ENCODE peak calls at places on chromosomes 3 and 15, in four cellular contexts. C, W, L and I are unnamed samples. For H3K27me3, the result is how much of the 10 kb centered on the place peaks cover.

GRCh38 chr3:193835414-193835813 is 242.4 kb downstream of the OPA1 start:
- DNase-seq in C (no peak), W (no peak), L (no peak), I (no peak)

GRCh38 chr3:98563661-98564281 is 29.6 kb downstream of the CPOX start:
- DNase-seq in C (peak), W (no peak), L (no peak), I (peak)

GRCh38 chr15:69400850-69401249 is 13.3 kb upstream of the KIF23 start:
- DNase-seq in C (no peak), W (no peak), L (no peak), I (no peak)

GRCh38 chr3:115646027-115646690 is 22.8 kb downstream of the GAP43 start:
- DNase-seq in C (no peak), W (no peak), L (no peak), I (no peak)

GRCh38 chr15:80093854-80094418 is 34.5 kb downstream of the ZFAND6 start:
- DNase-seq in C (peak), W (peak), L (peak), I (no peak)

GRCh38 chr3:119817071-119817470 is 35.2 kb downstream of the NR1I2 start:
- DNase-seq in C (peak), W (no peak), L (no peak), I (no peak)

GRCh38 chr15:27082526-27082925 is 111.5 kb downstream of the GABRG3 start:
- DNase-seq in C (no peak), W (no peak), L (no peak), I (no peak)

GRCh38 chr3:124700880-124701684 is 29.2 kb upstream of the UMPS start:
- DNase-seq in C (no peak), W (no peak), L (peak), I (no peak)

GRCh38 chr3:100368421-100368820 is 32.5 kb downstream of the TOMM70 start:
- DNase-seq in C (no peak), W (no peak), L (no peak), I (no peak)

GRCh38 chr3:126117786-126118185 is 33.9 kb upstream of the SLC41A3 start:
- DNase-seq in C (no peak), W (no peak), L (no peak), I (no peak)

GRCh38 chr15:34755419-34755773 is 598 bp upstream of the GJD2 start:
- DNase-seq in C (no peak), W (no peak), L (no peak), I (no peak)

GRCh38 chr3:126028096-126028495 is 55.8 kb downstream of the SLC41A3 start:
- DNase-seq in C (no peak), W (no peak), L (no peak), I (no peak)

GRCh38 chr3:123493912-123494311 is 45.0 kb upstream of the ADCY5 start:
- DNase-seq in C (no peak), W (no peak), L (no peak), I (no peak)

GRCh38 chr15:88042047-88042446 is 214.5 kb downstream of the NTRK3 start:
- DNase-seq in C (no peak), W (no peak), L (no peak), I (no peak)

GRCh38 chr3:188152660-188153497 is 1.1 kb upstream of the LPP start:
- DNase-seq in C (peak), W (peak), L (peak), I (peak)

GRCh38 chr3:46661776-46662766 is 31.4 kb downstream of the ALS2CL start:
- DNase-seq in C (no peak), W (peak), L (peak), I (no peak)

GRCh38 chr15:60179786-60180391 is 175.8 kb downstream of the FOXB1 start:
- DNase-seq in C (peak), W (no peak), L (peak), I (peak)

GRCh38 chr15:100263031-100263430 is 78.7 kb downstream of the ADAMTS17 start:
- DNase-seq in C (no peak), W (no peak), L (no peak), I (no peak)

GRCh38 chr3:185144784-185145183 is 8.1 kb downstream of the C3orf70 start:
- DNase-seq in C (no peak), W (no peak), L (no peak), I (no peak)

GRCh38 chr3:192577271-192577670 is 150.1 kb downstream of the FGF12 start:
- DNase-seq in C (no peak), W (no peak), L (no peak), I (no peak)

GRCh38 chr3:160400048-160400630 is 689 bp downstream of the SMC4 start:
- DNase-seq in C (peak), W (peak), L (peak), I (no peak)

GRCh38 chr3:161275919-161276318 is 54.8 kb downstream of the NMD3 start:
- DNase-seq in C (peak), W (no peak), L (no peak), I (no peak)

GRCh38 chr3:134486577-134487041 is 752 bp downstream of the CEP63 start:
- DNase-seq in C (no peak), W (no peak), L (no peak), I (peak)

GRCh38 chr3:111589303-111590095 is 5.6 kb downstream of the ZBED2 start:
- DNase-seq in C (peak), W (no peak), L (no peak), I (no peak)

GRCh38 chr15:70442616-70443321 is 320.6 kb downstream of the UACA start:
- DNase-seq in C (peak), W (no peak), L (no peak), I (no peak)

GRCh38 chr15:101024709-101025108 is 105.6 kb downstream of the LRRK1 start:
- DNase-seq in C (no peak), W (no peak), L (no peak), I (no peak)

GRCh38 chr15:73326157-73326556 is 42.6 kb downstream of the HCN4 start:
- DNase-seq in C (no peak), W (no peak), L (no peak), I (no peak)

GRCh38 chr3:183895774-183896173 is 11.1 kb upstream of the PARL start:
- DNase-seq in C (no peak), W (no peak), L (no peak), I (no peak)

GRCh38 chr3:79167651-79168416 is 600.0 kb downstream of the ROBO1 start:
- DNase-seq in C (peak), W (no peak), L (no peak), I (no peak)

GRCh38 chr15:45088801-45089711 is 24.9 kb downstream of the DUOX2 start:
- DNase-seq in C (no peak), W (no peak), L (no peak), I (no peak)

GRCh38 chr3:56796202-56796601 is 5.5 kb downstream of the ARHGEF3 start:
- DNase-seq in C (no peak), W (no peak), L (no peak), I (no peak)

GRCh38 chr3:46664971-46665762 is 28.3 kb downstream of the ALS2CL start:
- DNase-seq in C (no peak), W (peak), L (no peak), I (no peak)

GRCh38 chr15:70469651-70470555 is 293.5 kb downstream of the UACA start:
- DNase-seq in C (no peak), W (no peak), L (no peak), I (no peak)

DNA sequence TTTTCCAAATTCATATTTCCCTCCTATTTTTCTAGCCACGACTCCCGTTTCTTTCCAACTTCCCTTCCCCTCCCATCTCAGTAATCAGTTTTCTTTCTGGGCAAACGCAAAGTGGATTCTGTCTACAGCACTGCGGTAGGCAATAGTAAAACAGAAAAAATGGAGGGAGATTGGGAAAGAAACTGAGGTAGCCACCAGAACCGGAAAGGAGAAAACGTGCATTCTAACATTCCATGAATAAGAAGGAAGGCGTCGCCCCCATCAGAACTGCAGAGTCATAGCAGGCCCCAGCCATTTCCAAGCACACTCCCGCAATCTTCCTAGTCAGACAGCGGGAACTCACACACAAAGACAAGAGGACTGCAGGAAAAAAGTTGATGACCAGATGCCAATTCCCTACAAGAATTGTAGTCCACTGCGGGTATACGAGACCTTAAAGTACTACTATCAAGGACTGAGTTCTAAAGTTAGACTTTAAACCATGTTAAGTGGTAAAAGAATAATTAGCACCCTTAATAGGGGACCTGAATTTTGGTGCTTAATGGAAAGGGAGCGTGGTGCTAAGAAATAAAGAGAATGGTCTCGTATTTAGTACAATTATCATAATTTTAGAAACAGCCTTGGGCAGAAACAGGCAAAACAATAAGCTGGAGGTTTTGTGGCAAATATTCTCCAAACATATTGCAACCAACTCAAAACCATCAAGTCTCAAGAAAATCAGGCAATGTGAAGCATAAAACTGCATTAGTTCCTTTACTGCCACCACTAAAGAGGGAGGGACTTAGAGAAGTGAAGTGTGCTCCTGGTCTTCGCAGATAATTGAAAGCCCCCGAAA is 1.4 kb downstream of the PFN2 start:
- DNase-seq in C (peak), W (no peak), L (peak), I (no peak)
- H3K27ac ChIP-seq in C (peak), W (peak), L (peak), I (no peak)

DNA sequence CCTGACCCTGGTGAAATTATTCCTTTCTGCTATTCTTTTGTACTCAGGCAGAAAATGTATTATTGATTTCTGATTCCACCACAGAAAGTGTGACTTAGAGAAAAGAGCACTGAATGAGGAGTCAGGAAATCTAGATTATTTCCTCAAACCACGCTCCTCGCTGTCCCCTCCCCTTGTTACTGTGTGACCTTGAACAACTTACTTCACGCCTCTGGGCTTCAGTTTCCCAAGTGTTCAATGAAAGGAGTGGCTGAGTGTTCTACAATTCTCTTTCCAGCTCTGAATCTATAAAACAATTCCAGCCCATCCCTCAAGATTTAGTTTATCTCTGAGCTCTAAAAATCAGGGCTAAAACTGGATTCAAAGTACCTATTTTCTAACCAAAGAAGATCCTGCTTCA is 3.4 kb downstream of the TNIK start:
- DNase-seq in C (no peak), W (no peak), L (no peak), I (no peak)
- H3K27me3 ChIP-seq in C (under half), W (under half), L (under half), I (under half)

GRCh38 chr3:187020376-187020775 is 90.0 kb downstream of the ST6GAL1 start:
- DNase-seq in C (no peak), W (no peak), L (no peak), I (peak)

GRCh38 chr3:187024561-187025226 is 94.4 kb downstream of the ST6GAL1 start:
- DNase-seq in C (no peak), W (no peak), L (no peak), I (no peak)

GRCh38 chr3:187022403-187023029 is 92.2 kb downstream of the ST6GAL1 start:
- DNase-seq in C (no peak), W (no peak), L (no peak), I (no peak)

GRCh38 chr3:187019542-187020072 is 89.3 kb downstream of the ST6GAL1 start:
- DNase-seq in C (no peak), W (no peak), L (peak), I (no peak)

DNA sequence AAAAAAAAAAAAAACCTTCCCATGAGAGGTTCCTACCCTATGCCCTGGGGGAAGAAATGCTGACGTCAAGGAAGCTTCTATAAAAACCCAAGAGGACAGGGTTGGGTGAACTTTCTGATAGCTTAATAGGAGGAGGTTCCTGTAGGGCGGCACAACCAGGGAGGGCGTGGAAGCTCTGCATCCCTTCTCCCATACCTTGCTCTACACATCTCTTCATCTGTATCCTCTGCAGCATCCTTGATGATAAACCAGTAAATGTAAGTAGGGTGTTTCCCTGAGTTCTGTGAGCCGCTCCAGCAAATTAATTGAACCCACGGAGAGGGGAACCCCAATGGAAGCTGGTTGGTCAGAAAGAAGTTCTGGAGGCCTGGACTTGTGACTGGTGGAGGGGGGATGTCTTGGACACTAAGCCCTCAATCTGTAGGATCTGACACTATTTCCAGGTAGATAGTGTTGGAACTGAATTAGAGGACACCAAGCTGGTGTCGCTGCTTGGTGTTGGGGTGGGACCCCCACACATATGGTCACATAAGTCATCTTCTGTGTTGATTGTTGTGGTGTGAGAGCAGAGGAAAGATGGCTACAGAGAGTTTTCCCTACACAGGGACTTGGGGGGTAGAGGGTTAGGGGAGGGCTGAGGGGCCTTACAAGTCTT is 91.5 kb downstream of the ST6GAL1 start:
- DNase-seq in C (no peak), W (no peak), L (no peak), I (no peak)
- H3K27ac ChIP-seq in C (no peak), W (no peak), L (no peak), I (peak)

GRCh38 chr3:10707984-10708868 is 107.8 kb upstream of the SLC6A11 start:
- DNase-seq in C (no peak), W (no peak), L (peak), I (no peak)
- H3K27me3 ChIP-seq in C (half or more), W (half or more), L (half or more), I (under half)

GRCh38 chr3:107737909-107738308 is 215.1 kb downstream of the BBX start:
- DNase-seq in C (no peak), W (no peak), L (no peak), I (no peak)

GRCh38 chr3:107738486-107739183 is 215.9 kb downstream of the BBX start:
- DNase-seq in C (no peak), W (no peak), L (no peak), I (no peak)

GRCh38 chr3:107745354-107745753 is 222.6 kb downstream of the BBX start:
- DNase-seq in C (no peak), W (no peak), L (no peak), I (no peak)

GRCh38 chr3:107739227-107739626 is 216.5 kb downstream of the BBX start:
- DNase-seq in C (no peak), W (no peak), L (no peak), I (no peak)

GRCh38 chr3:107740992-107741896 is 218.5 kb downstream of the BBX start:
- DNase-seq in C (no peak), W (no peak), L (no peak), I (peak)
- H3K27ac ChIP-seq in C (no peak), W (no peak), L (no peak), I (no peak)

DNA sequence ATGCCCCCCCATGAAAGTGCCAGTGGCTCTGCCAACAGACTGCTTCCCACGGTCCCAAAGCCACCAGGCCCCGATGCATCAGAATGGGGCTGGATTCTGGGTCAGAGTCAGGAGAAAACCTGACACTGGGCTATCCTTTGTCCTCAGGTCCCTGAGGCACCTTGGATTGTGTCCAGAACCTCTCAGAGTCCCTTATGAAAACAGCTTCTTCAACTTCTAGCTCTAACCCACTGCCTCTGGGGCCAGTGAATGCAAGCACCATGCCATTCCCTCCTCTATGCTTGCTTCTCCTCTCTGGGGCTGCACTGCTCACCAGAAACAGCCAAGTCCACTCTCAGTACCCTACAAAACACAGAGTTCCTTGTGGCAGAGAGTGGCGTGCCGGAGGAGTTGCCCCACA is 9.9 kb downstream of the CRABP1 start:
- DNase-seq in C (no peak), W (no peak), L (no peak), I (no peak)
- H3K27me3 ChIP-seq in C (under half), W (under half), L (under half), I (under half)

GRCh38 chr15:77060560-77060959 is 10.3 kb downstream of the TSPAN3 start:
- DNase-seq in C (no peak), W (no peak), L (no peak), I (no peak)
- H3K27ac ChIP-seq in C (no peak), W (no peak), L (no peak), I (no peak)

DNA sequence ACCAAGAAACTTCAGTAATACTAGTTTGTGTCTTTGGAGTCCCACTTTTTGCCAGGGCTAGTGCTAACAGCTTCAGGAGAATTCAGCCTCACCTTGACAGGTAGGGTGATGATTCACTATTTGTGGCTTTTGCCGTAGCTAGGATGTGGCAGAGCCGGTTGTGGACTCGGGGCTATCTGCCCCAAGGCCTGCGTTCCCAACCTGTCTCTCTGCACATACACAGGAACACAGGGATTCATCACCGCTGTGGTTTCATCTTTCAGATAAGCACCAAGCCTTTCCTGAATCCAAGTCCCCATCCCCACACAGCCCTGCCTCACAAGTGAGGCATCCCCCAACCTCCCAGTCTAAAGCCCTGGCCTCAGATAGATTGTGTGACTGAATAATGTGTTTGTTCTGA is 45.2 kb upstream of the POLG start:
- DNase-seq in C (peak), W (no peak), L (peak), I (no peak)
- H3K27me3 ChIP-seq in C (half or more), W (half or more), L (half or more), I (under half)

DNA sequence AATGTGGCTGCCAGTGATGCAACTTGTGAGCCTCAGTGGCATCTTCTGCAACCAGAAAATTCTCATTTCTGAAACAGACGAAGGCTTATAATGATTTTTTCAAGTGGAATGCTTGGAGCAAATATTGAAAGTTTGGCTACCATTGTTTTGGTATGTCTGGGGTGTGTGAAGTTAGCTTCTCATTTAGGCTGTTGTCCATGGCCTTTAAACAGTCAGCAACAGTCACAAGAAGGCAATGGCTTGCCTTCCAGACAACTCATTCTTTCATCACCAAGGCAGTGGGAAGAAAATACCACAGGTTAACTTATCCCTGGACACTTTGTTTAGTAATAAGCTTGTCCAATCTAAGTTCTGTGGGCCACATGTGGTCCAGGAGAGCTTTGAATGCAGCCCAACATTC is 4.7 kb upstream of the BNC1 start:
- DNase-seq in C (peak), W (no peak), L (no peak), I (no peak)
- H3K27ac ChIP-seq in C (peak), W (no peak), L (no peak), I (no peak)